ENCODE peak calls at places on chromosome X, in four cellular contexts. Y is stimulated activated naive B cell treated with anti-CD40 and anti-IgM and Interleukin-4, amounts not matched to agents 10 μg/mL and 1 μg/mL and 100 μg/mL, for 72 hours; S is activated CD4-positive, alpha-beta T cell treated with anti-CD3 and anti-CD28 coated beads, Interleukin-2, amount 50 U/mL, for 48 hours; K is lower lobe of right lung. L is an unnamed sample.

GRCh38 chrX:16851421-16851820 is 18.7 kb downstream of the RBBP7 start:
- DNase-seq in Y (no peak), S (no peak), K (no peak), L (no peak)

GRCh38 chrX:24424948-24425347 is 40.1 kb upstream of the PDK3 start:
- DNase-seq in Y (no peak), S (no peak), K (no peak), L (peak)

GRCh38 chrX:24955372-24955771 is 60.4 kb downstream of the ARX start:
- DNase-seq in Y (no peak), S (no peak), K (no peak), L (no peak)

GRCh38 chrX:38260231-38260630 is 39.6 kb upstream of the SRPX start:
- DNase-seq in Y (no peak), S (no peak), K (no peak), L (peak)

GRCh38 chrX:109632906-109633504 is 8.0 kb upstream of the KCNE5 start:
- DNase-seq in Y (no peak), S (no peak), K (no peak), L (no peak)

GRCh38 chrX:155048997-155049619 is 21.8 kb downstream of the CMC4 start:
- DNase-seq in Y (no peak), S (peak), K (no peak), L (peak)

GRCh38 chrX:14802943-14803710 is 69.7 kb downstream of the FANCB start:
- DNase-seq in Y (no peak), S (no peak), K (no peak), L (no peak)

GRCh38 chrX:40318796-40319195 is 221.0 kb upstream of the BCOR start:
- DNase-seq in Y (no peak), S (no peak), K (no peak), L (no peak)

GRCh38 chrX:80812176-80812575 is 2.5 kb upstream of the BRWD3 start:
- DNase-seq in Y (peak), S (peak), K (peak), L (no peak)

GRCh38 chrX:68839771-68840170 is 10.9 kb downstream of the EFNB1 start:
- DNase-seq in Y (no peak), S (no peak), K (no peak), L (peak)

L was measured in osteoblast.